ENCODE peak calls at places on chromosomes 12 and 14, in six cellular contexts. One of them, this sample, is unnamed.

GRCh38 chr12:50753232-50753769 is 10.6 kb upstream of the ATF1 start:
- DNase-seq in body of pancreas: no peak
- DNase-seq in K562: no peak
- DNase-seq in testis: no peak
- DNase-seq in right lobe of liver: peak
- DNase-seq in A549: no peak
- DNase-seq in this sample: no peak

GRCh38 chr14:55417955-55418354 is 6.3 kb upstream of the ATG14 start:
- DNase-seq in K562: no peak
- DNase-seq in body of pancreas: no peak
- DNase-seq in testis: no peak
- DNase-seq in right lobe of liver: no peak
- DNase-seq in A549: no peak
- DNase-seq in this sample: no peak

GRCh38 chr12:2640709-2641108 is 154.1 kb upstream of the FKBP4 start:
- DNase-seq in A549: peak
- DNase-seq in K562: no peak
- DNase-seq in body of pancreas: no peak
- DNase-seq in testis: no peak
- DNase-seq in right lobe of liver: peak
- DNase-seq in this sample: peak

GRCh38 chr12:109892748-109893147 is 7.3 kb upstream of the TCHP start:
- DNase-seq in right lobe of liver: no peak
- DNase-seq in A549: no peak
- DNase-seq in body of pancreas: no peak
- DNase-seq in testis: no peak
- DNase-seq in K562: no peak
- DNase-seq in this sample: no peak

GRCh38 chr12:56590237-56590830 is 39.8 kb downstream of the BAZ2A start:
- DNase-seq in testis: peak
- DNase-seq in A549: peak
- DNase-seq in body of pancreas: no peak
- DNase-seq in right lobe of liver: no peak
- DNase-seq in K562: peak
- DNase-seq in this sample: no peak

GRCh38 chr14:93889739-93890138 is 37.4 kb upstream of the FAM181A start:
- DNase-seq in A549: no peak
- DNase-seq in body of pancreas: no peak
- DNase-seq in testis: no peak
- DNase-seq in right lobe of liver: no peak
- DNase-seq in K562: no peak
- DNase-seq in this sample: no peak

GRCh38 chr14:103031956-103032355 is 25.4 kb downstream of the CDC42BPB start:
- DNase-seq in A549: peak
- DNase-seq in testis: no peak
- DNase-seq in body of pancreas: no peak
- DNase-seq in right lobe of liver: no peak
- DNase-seq in K562: no peak
- DNase-seq in this sample: peak

GRCh38 chr14:49966971-49967630 is 74.2 kb downstream of the ARF6 start:
- DNase-seq in body of pancreas: no peak
- DNase-seq in right lobe of liver: no peak
- DNase-seq in testis: no peak
- DNase-seq in K562: no peak
- DNase-seq in A549: no peak
- DNase-seq in this sample: no peak

GRCh38 chr12:118778077-118778476 is 203.3 kb upstream of the SRRM4 start:
- DNase-seq in testis: no peak
- DNase-seq in K562: no peak
- DNase-seq in body of pancreas: no peak
- DNase-seq in right lobe of liver: no peak
- DNase-seq in A549: no peak
- DNase-seq in this sample: no peak

GRCh38 chr12:59459966-59460365 is 135.9 kb upstream of the SLC16A7 start:
- DNase-seq in right lobe of liver: no peak
- DNase-seq in K562: no peak
- DNase-seq in A549: no peak
- DNase-seq in testis: no peak
- DNase-seq in body of pancreas: no peak
- DNase-seq in this sample: no peak

GRCh38 chr12:32273712-32274111 is 125.6 kb upstream of the FGD4 start:
- DNase-seq in right lobe of liver: no peak
- DNase-seq in body of pancreas: no peak
- DNase-seq in A549: no peak
- DNase-seq in testis: no peak
- DNase-seq in K562: no peak
- DNase-seq in this sample: no peak

GRCh38 chr12:95066091-95066855 is 7.1 kb downstream of the NR2C1 start:
- DNase-seq in K562: no peak
- DNase-seq in testis: peak
- DNase-seq in A549: no peak
- DNase-seq in right lobe of liver: no peak
- DNase-seq in body of pancreas: no peak
- DNase-seq in this sample: no peak

GRCh38 chr12:66861157-66861750 is 182.4 kb upstream of the GRIP1 start:
- DNase-seq in A549: peak
- DNase-seq in body of pancreas: peak
- DNase-seq in K562: peak
- DNase-seq in testis: peak
- DNase-seq in right lobe of liver: peak
- DNase-seq in this sample: peak

GRCh38 chr12:104582739-104583138 is 126.0 kb downstream of the CHST11 start:
- DNase-seq in right lobe of liver: no peak
- DNase-seq in body of pancreas: no peak
- DNase-seq in K562: no peak
- DNase-seq in testis: no peak
- DNase-seq in A549: no peak
- DNase-seq in this sample: no peak

GRCh38 chr14:34872822-34873590 is 2.2 kb downstream of the BAZ1A start:
- DNase-seq in testis: peak
- DNase-seq in K562: no peak
- DNase-seq in right lobe of liver: no peak
- DNase-seq in A549: peak
- DNase-seq in body of pancreas: peak
- DNase-seq in this sample: no peak

GRCh38 chr12:14845350-14845750 is 2.0 kb upstream of the ART4 start:
- DNase-seq in body of pancreas: peak
- DNase-seq in A549: peak
- DNase-seq in right lobe of liver: no peak
- DNase-seq in K562: peak
- DNase-seq in testis: peak
- DNase-seq in this sample: peak

GRCh38 chr12:123614531-123614930 is 12.6 kb downstream of the DDX55 start:
- DNase-seq in testis: no peak
- DNase-seq in right lobe of liver: no peak
- DNase-seq in K562: no peak
- DNase-seq in body of pancreas: no peak
- DNase-seq in A549: no peak
- DNase-seq in this sample: no peak

GRCh38 chr12:85424581-85425348 is 144.7 kb downstream of the ALX1 start:
- DNase-seq in right lobe of liver: no peak
- DNase-seq in A549: peak
- DNase-seq in body of pancreas: peak
- DNase-seq in K562: no peak
- DNase-seq in testis: no peak
- DNase-seq in this sample: peak

GRCh38 chr14:105500036-105500725 is 9.1 kb downstream of the TEDC1 start:
- DNase-seq in A549: no peak
- DNase-seq in right lobe of liver: no peak
- DNase-seq in body of pancreas: no peak
- DNase-seq in K562: no peak
- DNase-seq in testis: no peak
- DNase-seq in this sample: no peak

GRCh38 chr12:85057370-85057963 is 21.3 kb downstream of the LRRIQ1 start:
- DNase-seq in right lobe of liver: no peak
- DNase-seq in A549: peak
- DNase-seq in testis: peak
- DNase-seq in K562: peak
- DNase-seq in body of pancreas: peak
- DNase-seq in this sample: no peak

GRCh38 chr12:104049278-104050257 is at the start of gene GLT8D2:
- DNase-seq in testis: peak
- DNase-seq in A549: no peak
- DNase-seq in K562: no peak
- DNase-seq in right lobe of liver: no peak
- DNase-seq in body of pancreas: peak
- DNase-seq in this sample: peak

GRCh38 chr12:103780093-103780440 is 61.0 kb downstream of the NT5DC3 start:
- DNase-seq in K562: no peak
- DNase-seq in right lobe of liver: no peak
- DNase-seq in testis: no peak
- DNase-seq in A549: no peak
- DNase-seq in body of pancreas: no peak
- DNase-seq in this sample: no peak

GRCh38 chr12:49292729-49293055 is 2.3 kb upstream of the PRPH start:
- DNase-seq in body of pancreas: no peak
- DNase-seq in testis: no peak
- DNase-seq in A549: no peak
- DNase-seq in right lobe of liver: no peak
- DNase-seq in K562: no peak
- DNase-seq in this sample: peak

GRCh38 chr12:21252070-21252469 is 82.6 kb downstream of the SLCO1A2 start:
- DNase-seq in right lobe of liver: no peak
- DNase-seq in testis: no peak
- DNase-seq in K562: no peak
- DNase-seq in A549: no peak
- DNase-seq in body of pancreas: no peak
- DNase-seq in this sample: no peak

GRCh38 chr12:117111386-117112267 is 12.4 kb upstream of the TESC start:
- DNase-seq in A549: no peak
- DNase-seq in body of pancreas: no peak
- DNase-seq in right lobe of liver: no peak
- DNase-seq in testis: no peak
- DNase-seq in K562: peak
- DNase-seq in this sample: no peak

GRCh38 chr12:111201036-111201435 is 167.9 kb downstream of the PHETA1 start:
- DNase-seq in testis: no peak
- DNase-seq in body of pancreas: no peak
- DNase-seq in right lobe of liver: no peak
- DNase-seq in K562: no peak
- DNase-seq in A549: no peak
- DNase-seq in this sample: no peak
- TF ChIP-seq CTCF in testis: no peak
- TF ChIP-seq CTCF in body of pancreas: no peak
- TF ChIP-seq CTCF in right lobe of liver: no peak
- TF ChIP-seq CTCF in K562: no peak
- TF ChIP-seq CTCF in A549: no peak
- TF ChIP-seq CTCF in this sample: no peak

DNA sequence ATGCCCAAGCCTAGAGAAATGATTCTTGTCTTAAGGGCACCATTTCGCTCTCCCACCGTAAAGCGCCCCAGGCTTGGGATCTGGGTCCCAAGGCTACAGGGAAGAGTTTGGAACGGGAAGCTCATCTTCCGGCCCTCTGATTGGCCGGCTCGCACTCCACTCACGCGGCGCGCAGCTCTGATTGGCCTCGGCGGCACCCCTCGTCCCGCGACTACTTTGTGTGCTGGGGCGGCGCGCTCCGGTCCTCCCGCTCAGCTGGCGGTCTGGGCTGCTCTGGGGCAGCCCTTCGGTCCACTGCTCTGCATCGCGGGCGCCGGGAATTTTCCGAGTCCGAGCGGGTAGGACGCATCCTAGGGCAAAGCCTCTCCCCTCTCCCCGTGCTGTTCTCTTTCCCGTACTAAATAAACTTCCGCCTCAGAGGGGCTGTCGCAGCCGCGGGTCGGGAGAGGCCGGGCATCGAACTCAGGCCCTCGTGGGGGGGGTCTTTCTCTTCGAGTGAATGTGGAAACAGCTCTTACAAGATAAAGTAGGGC is 808 bp upstream of the FUT8 start:
- DNase-seq in body of pancreas: peak
- DNase-seq in right lobe of liver: peak
- DNase-seq in A549: peak
- DNase-seq in testis: peak
- DNase-seq in K562: peak
- DNase-seq in this sample: peak
- TF ChIP-seq POLR2A in body of pancreas: peak
- TF ChIP-seq POLR2A in right lobe of liver: peak
- TF ChIP-seq POLR2A in A549: peak
- TF ChIP-seq POLR2A in testis: no peak
- TF ChIP-seq POLR2A in K562: no peak
- TF ChIP-seq POLR2A in this sample: no peak

GRCh38 chr14:95697764-95698163 is 11.5 kb downstream of the TCL1B start:
- DNase-seq in K562: no peak
- DNase-seq in testis: no peak
- DNase-seq in A549: no peak
- DNase-seq in right lobe of liver: no peak
- DNase-seq in body of pancreas: no peak
- DNase-seq in this sample: no peak

GRCh38 chr14:95698287-95698686 is 12.1 kb downstream of the TCL1B start:
- DNase-seq in testis: no peak
- DNase-seq in body of pancreas: no peak
- DNase-seq in K562: no peak
- DNase-seq in right lobe of liver: no peak
- DNase-seq in A549: no peak
- DNase-seq in this sample: no peak

GRCh38 chr14:95695051-95695450 is 8.8 kb downstream of the TCL1B start:
- DNase-seq in body of pancreas: no peak
- DNase-seq in testis: no peak
- DNase-seq in K562: no peak
- DNase-seq in right lobe of liver: no peak
- DNase-seq in A549: no peak
- DNase-seq in this sample: no peak

GRCh38 chr14:95695913-95696312 is 9.7 kb downstream of the TCL1B start:
- DNase-seq in testis: no peak
- DNase-seq in K562: no peak
- DNase-seq in right lobe of liver: no peak
- DNase-seq in body of pancreas: no peak
- DNase-seq in A549: no peak
- DNase-seq in this sample: no peak

GRCh38 chr14:95696741-95697140 is 10.5 kb downstream of the TCL1B start:
- DNase-seq in A549: no peak
- DNase-seq in K562: no peak
- DNase-seq in body of pancreas: no peak
- DNase-seq in right lobe of liver: no peak
- DNase-seq in testis: no peak
- DNase-seq in this sample: no peak
- H3K27ac ChIP-seq in A549: no peak
- H3K27ac ChIP-seq in K562: no peak
- H3K27ac ChIP-seq in body of pancreas: no peak
- H3K27ac ChIP-seq in right lobe of liver: no peak
- H3K27ac ChIP-seq in testis: no peak
- H3K27ac ChIP-seq in this sample: no peak

DNA sequence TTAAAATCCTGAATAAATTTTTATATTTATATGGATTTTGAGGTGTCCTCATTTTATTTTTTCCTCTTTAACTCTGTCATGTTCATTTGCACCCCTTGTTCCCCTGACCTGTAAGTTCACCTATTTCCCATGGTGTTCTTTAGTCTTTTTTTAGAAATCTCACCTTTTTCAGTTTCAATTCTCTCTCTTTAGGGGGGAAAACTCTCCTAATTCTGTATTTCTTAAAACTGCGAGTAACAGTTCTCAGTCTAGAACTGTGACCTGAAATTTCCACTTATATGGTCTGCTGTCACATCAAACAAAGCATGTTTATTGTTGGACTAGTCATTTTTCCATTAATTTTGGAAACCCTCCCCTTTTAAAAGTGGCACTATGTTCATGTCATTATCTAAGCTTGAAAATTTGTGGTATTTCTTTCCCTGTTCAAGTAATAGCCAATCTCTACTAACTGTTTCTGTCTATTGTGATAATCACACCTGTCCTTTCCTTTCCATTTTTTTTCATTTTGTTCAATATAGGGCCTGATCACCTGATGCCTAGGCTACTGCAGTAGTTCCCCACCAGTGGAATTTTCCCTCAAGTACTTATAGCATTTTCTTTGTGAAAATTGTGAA is 14.0 kb upstream of the FBXO33 start:
- DNase-seq in testis: no peak
- DNase-seq in A549: no peak
- DNase-seq in right lobe of liver: no peak
- DNase-seq in body of pancreas: no peak
- DNase-seq in K562: no peak
- DNase-seq in this sample: no peak
- TF ChIP-seq CTCF in testis: no peak
- TF ChIP-seq CTCF in A549: no peak
- TF ChIP-seq CTCF in right lobe of liver: no peak
- TF ChIP-seq CTCF in body of pancreas: no peak
- TF ChIP-seq CTCF in K562: no peak
- TF ChIP-seq CTCF in this sample: no peak

This sample was measured in stomach.